ENCODE peak calls at places on chromosomes 5 and 9, in four cellular contexts. C, S, R and A are unnamed samples.
A peak's percentile ranks its signal among the peaks of the same experiment; 100 is the strongest.

GRCh38 chr5:166772770-166773169 is 1518.7 kb upstream of the WWC1 start:
- DNase-seq in C (no peak), S (peak; percentile 84), R (no peak), A (no peak)

GRCh38 chr9:129258823-129259301 is 80.8 kb upstream of the IER5L start:
- DNase-seq in C (no peak), S (no peak), R (no peak), A (no peak)

GRCh38 chr5:168300377-168301182 is 9.1 kb downstream of the WWC1 start:
- DNase-seq in C (no peak), S (no peak), R (no peak), A (no peak)

GRCh38 chr5:14806452-14806851 is 65.1 kb downstream of the ANKH start:
- DNase-seq in C (no peak), S (peak; percentile 94), R (no peak), A (peak; percentile 90)

GRCh38 chr9:71768388-71769174 is at the start of gene CEMIP2:
- DNase-seq in C (peak; percentile 62), S (peak; percentile 94), R (peak; percentile 93), A (peak; percentile 64)

GRCh38 chr5:155282503-155283107 is 269.1 kb downstream of the KIF4B start:
- DNase-seq in C (no peak), S (no peak), R (no peak), A (no peak)

GRCh38 chr5:95617057-95617456 is 2.8 kb upstream of the GPR150 start:
- DNase-seq in C (no peak), S (peak; percentile 84), R (no peak), A (no peak)

GRCh38 chr5:69517763-69518212 is 25.2 kb downstream of the OCLN start:
- DNase-seq in C (no peak), S (peak; percentile 69), R (no peak), A (no peak)

GRCh38 chr5:99600952-99601351 is 672.1 kb upstream of the CHD1 start:
- DNase-seq in C (no peak), S (peak; percentile 68), R (no peak), A (no peak)

GRCh38 chr9:80066931-80067330 is 495.2 kb downstream of the TLE4 start:
- DNase-seq in C (no peak), S (peak; percentile 28), R (peak; percentile 19), A (no peak)

GRCh38 chr9:121663591-121663990 is 12.2 kb downstream of the DAB2IP start:
- DNase-seq in C (no peak), S (no peak), R (no peak), A (no peak)

GRCh38 chr9:86997158-86997557 is 49.9 kb upstream of the GAS1 start:
- DNase-seq in C (no peak), S (peak; percentile 49), R (peak; percentile 30), A (no peak)

GRCh38 chr9:121353246-121353975 is 16.6 kb downstream of the STOM start:
- DNase-seq in C (no peak), S (no peak), R (no peak), A (no peak)

GRCh38 chr9:119009253-119009652 is 360.0 kb downstream of the BRINP1 start:
- DNase-seq in C (no peak), S (no peak), R (no peak), A (no peak)

GRCh38 chr5:37685816-37686215 is 154.0 kb downstream of the GDNF start:
- DNase-seq in C (no peak), S (no peak), R (no peak), A (no peak)

GRCh38 chr9:93677061-93677571 is 100.7 kb downstream of the PHF2 start:
- DNase-seq in C (no peak), S (no peak), R (no peak), A (no peak)

GRCh38 chr9:8860925-8861324 is 1061.3 kb upstream of the DMAC1 start:
- DNase-seq in C (no peak), S (peak; percentile 55), R (no peak), A (no peak)

GRCh38 chr9:125460346-125460745 is 198.7 kb downstream of the GAPVD1 start:
- DNase-seq in C (no peak), S (peak; percentile 41), R (no peak), A (no peak)

GRCh38 chr5:1656271-1656975 is 132.7 kb upstream of the LPCAT1 start:
- DNase-seq in C (no peak), S (no peak), R (no peak), A (no peak)

GRCh38 chr9:129624947-129625346 is 1.0 kb upstream of the NTMT1 start:
- DNase-seq in C (no peak), S (peak; percentile 69), R (no peak), A (no peak)

GRCh38 chr5:81825237-81825636 is 74.3 kb upstream of the SSBP2 start:
- DNase-seq in C (no peak), S (peak; percentile 88), R (peak; percentile 76), A (peak; percentile 68)

GRCh38 chr5:61496406-61497307 is 164.6 kb downstream of the ZSWIM6 start:
- DNase-seq in C (no peak), S (no peak), R (no peak), A (no peak)

GRCh38 chr5:96975656-96976055 is 39.8 kb downstream of the LNPEP start:
- DNase-seq in C (no peak), S (no peak), R (peak; percentile 4), A (no peak)

GRCh38 chr5:1208743-1209551 is 7.6 kb downstream of the SLC6A19 start:
- DNase-seq in C (no peak), S (peak; percentile 28), R (peak; percentile 52), A (no peak)

GRCh38 chr9:129849901-129850300 is 14.6 kb downstream of the USP20 start:
- DNase-seq in C (no peak), S (peak; percentile 86), R (no peak), A (no peak)

GRCh38 chr5:139147743-139148079 is 50.5 kb downstream of the SIL1 start:
- DNase-seq in C (no peak), S (peak; percentile 58), R (peak; percentile 34), A (no peak)

GRCh38 chr9:20782289-20782688 is 98.2 kb downstream of the FOCAD start:
- DNase-seq in C (no peak), S (no peak), R (no peak), A (no peak)

GRCh38 chr9:81680506-81680905 is 8.8 kb downstream of the TLE1 start:
- DNase-seq in C (no peak), S (no peak), R (peak; percentile 76), A (no peak)

GRCh38 chr5:93580387-93581100 is 475 bp downstream of the NR2F1-AS1 start:
- DNase-seq in C (no peak), S (peak; percentile 59), R (no peak), A (no peak)

GRCh38 chr5:142529626-142530278 is 156.1 kb downstream of the FGF1 start:
- DNase-seq in C (no peak), S (peak; percentile 62), R (no peak), A (no peak)

GRCh38 chr5:56402273-56403223 is 169.4 kb upstream of the ANKRD55 start:
- DNase-seq in C (no peak), S (no peak), R (peak; percentile 61), A (no peak)

GRCh38 chr9:33942471-33943083 is 106.1 kb downstream of the UBAP2 start:
- DNase-seq in C (no peak), S (peak; percentile 89), R (no peak), A (peak; percentile 14)

GRCh38 chr9:19748278-19749126 is 40.3 kb downstream of the SLC24A2 start:
- DNase-seq in C (no peak), S (peak; percentile 3), R (no peak), A (no peak)

GRCh38 chr9:107438211-107439030 is 51.1 kb downstream of the KLF4 start:
- DNase-seq in C (no peak), S (no peak), R (peak; percentile 30), A (no peak)

GRCh38 chr9:119802621-119803020 is 433.4 kb upstream of the BRINP1 start:
- DNase-seq in C (no peak), S (no peak), R (no peak), A (peak; percentile 23)

DNA sequence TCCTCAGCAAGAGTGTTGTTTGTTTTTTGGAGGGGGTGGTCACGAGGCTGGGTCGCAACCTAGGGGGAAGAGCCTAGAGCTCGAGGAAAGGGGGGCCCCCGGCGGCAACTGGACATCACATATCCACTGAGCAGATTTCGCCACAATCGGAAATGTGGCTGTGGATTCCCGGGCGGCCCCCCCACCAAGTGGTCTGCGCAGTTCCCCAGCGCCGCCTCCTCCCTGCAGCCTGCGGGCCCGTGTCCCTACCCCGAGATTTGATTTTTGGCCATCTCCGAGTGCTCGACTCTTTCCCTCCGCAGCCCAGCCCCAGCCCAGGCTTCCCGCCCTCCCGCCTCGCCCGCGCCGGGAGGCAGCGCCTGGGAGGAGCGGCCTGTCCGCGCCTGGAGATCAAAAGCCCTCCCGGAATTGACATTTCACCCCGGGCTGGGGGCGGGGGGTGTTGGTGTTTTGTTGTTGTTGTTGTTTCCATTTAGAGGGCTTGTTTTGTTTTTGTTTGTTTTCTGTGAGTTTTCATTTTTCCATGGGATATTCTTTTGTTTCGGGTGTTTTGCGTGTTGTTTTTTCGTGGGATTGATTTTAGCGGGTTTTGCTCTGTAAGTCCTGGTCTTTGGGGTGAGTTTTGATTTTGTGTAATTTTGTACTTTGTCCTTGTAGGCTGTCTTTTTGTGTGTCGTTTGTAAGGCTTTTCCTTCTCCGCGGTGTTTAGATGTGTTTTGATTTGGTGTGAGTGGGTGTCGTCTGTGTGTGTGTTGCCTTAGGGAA is 1.6 kb upstream of the PAX5 start:
- DNase-seq in C (no peak), S (no peak), R (no peak), A (no peak)
- H3K4me3 ChIP-seq in C (peak overlapping the region; percentile 68), S (no peak overlapping the region), R (peak overlapping the region; percentile 0), A (no peak overlapping the region)

DNA sequence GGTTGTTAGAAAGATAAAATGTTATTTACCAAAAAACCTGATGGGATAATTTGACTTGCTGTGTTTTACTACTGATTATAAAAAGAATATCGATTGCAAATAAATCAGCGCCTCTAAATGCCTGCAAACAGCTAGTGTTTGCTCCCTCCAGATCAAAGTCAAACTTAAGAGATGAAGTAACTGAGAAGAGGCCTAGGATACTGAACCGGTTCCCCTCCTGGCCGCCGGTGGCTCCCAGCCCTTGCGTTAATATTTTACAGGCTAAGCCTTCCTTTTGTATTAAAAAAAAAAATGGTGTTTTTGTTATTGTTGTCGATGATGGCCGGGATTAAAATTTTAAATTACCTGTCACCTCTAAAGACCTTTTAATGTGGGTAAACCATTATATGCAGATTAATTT is 2.6 kb downstream of the IRX1 start:
- DNase-seq in C (no peak), S (no peak), R (peak; percentile 40), A (no peak)
- TF ChIP-seq CTCF in C (no peak), S (no peak), R (no peak), A (no peak)

GRCh38 chr5:119290161-119290569 is 65.7 kb upstream of the TNFAIP8 start:
- DNase-seq in C (no peak), S (peak; percentile 59), R (no peak), A (no peak)

GRCh38 chr5:119288364-119289047 is 67.3 kb upstream of the TNFAIP8 start:
- DNase-seq in C (no peak), S (no peak), R (no peak), A (no peak)

GRCh38 chr5:119290607-119291006 is 65.2 kb upstream of the TNFAIP8 start:
- DNase-seq in C (no peak), S (no peak), R (no peak), A (no peak)

GRCh38 chr5:119291056-119291455 is 64.8 kb upstream of the TNFAIP8 start:
- DNase-seq in C (no peak), S (no peak), R (no peak), A (no peak)

DNA sequence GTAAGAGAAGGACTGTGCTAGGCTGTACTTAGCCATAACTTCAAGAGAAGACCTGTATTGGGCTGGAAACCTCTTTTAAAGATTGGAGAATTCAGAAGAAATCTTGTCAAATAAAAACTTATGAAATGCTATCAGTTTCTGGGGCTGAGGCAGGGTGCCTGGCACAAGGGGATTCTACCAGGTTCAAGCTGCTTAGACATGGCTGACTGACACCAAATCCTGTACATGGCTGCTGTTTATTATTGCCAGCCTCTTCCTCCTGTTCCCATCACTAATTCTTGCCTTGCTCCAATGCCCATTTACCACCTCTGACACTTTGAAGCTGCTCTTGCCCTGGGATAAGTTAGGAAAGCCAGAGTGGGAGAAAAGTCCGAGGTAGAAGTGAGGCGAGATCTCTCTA is 66.4 kb upstream of the TNFAIP8 start:
- DNase-seq in C (no peak), S (no peak), R (no peak), A (no peak)
- H3K4me3 ChIP-seq in C (no peak overlapping the region), S (no peak overlapping the region), R (no peak overlapping the region), A (no peak overlapping the region)

GRCh38 chr5:28344803-28345433 is 1306.5 kb upstream of the CDH9 start:
- DNase-seq in C (no peak), S (peak; percentile 86), R (peak; percentile 78), A (no peak)
- TF ChIP-seq CTCF in C (peak; percentile 8), S (peak; percentile 70), R (peak; percentile 48), A (no peak)